ENCODE peak calls at places on chromosome 22, in seven cellular contexts. One of them, this sample, is unnamed.

GRCh38 chr22:22865311-22866072 is 22.1 kb upstream of the IGLL5 start:
- DNase-seq in fibroblast of mammary gland: no peak
- DNase-seq in A549: no peak
- DNase-seq in left lung: no peak
- DNase-seq in cardiac fibroblast: no peak
- DNase-seq in cardiac muscle cell: peak
- DNase-seq in tibial nerve: peak
- DNase-seq in this sample: no peak

GRCh38 chr22:22720724-22721261 is 76.4 kb downstream of the GGTLC2 start:
- DNase-seq in fibroblast of mammary gland: peak
- DNase-seq in A549: no peak
- DNase-seq in left lung: no peak
- DNase-seq in cardiac fibroblast: peak
- DNase-seq in cardiac muscle cell: peak
- DNase-seq in tibial nerve: no peak
- DNase-seq in this sample: no peak

GRCh38 chr22:46219650-46220049 is 30.4 kb downstream of the CDPF1 start:
- DNase-seq in fibroblast of mammary gland: no peak
- DNase-seq in A549: no peak
- DNase-seq in left lung: no peak
- DNase-seq in cardiac fibroblast: no peak
- DNase-seq in cardiac muscle cell: no peak
- DNase-seq in tibial nerve: no peak
- DNase-seq in this sample: no peak

GRCh38 chr22:39567135-39567946 is 3.2 kb upstream of the CACNA1I start:
- DNase-seq in fibroblast of mammary gland: no peak
- DNase-seq in A549: no peak
- DNase-seq in left lung: no peak
- DNase-seq in cardiac fibroblast: no peak
- DNase-seq in cardiac muscle cell: no peak
- DNase-seq in tibial nerve: no peak
- DNase-seq in this sample: no peak

GRCh38 chr22:25493794-25494193 is 70.7 kb upstream of the GRK3 start:
- DNase-seq in fibroblast of mammary gland: no peak
- DNase-seq in A549: no peak
- DNase-seq in left lung: no peak
- DNase-seq in cardiac fibroblast: no peak
- DNase-seq in cardiac muscle cell: no peak
- DNase-seq in tibial nerve: no peak
- DNase-seq in this sample: no peak

GRCh38 chr22:37244114-37244921 is at the start of gene RAC2:
- DNase-seq in fibroblast of mammary gland: peak
- DNase-seq in A549: no peak
- DNase-seq in left lung: peak
- DNase-seq in cardiac fibroblast: peak
- DNase-seq in cardiac muscle cell: peak
- DNase-seq in tibial nerve: peak
- DNase-seq in this sample: peak

GRCh38 chr22:33835196-33835788 is 85.0 kb downstream of the LARGE1 start:
- DNase-seq in fibroblast of mammary gland: no peak
- DNase-seq in A549: no peak
- DNase-seq in left lung: no peak
- DNase-seq in cardiac fibroblast: no peak
- DNase-seq in cardiac muscle cell: no peak
- DNase-seq in tibial nerve: no peak
- DNase-seq in this sample: no peak

GRCh38 chr22:41445171-41446056 is 1.2 kb downstream of the TOB2 start:
- DNase-seq in fibroblast of mammary gland: no peak
- DNase-seq in A549: peak
- DNase-seq in left lung: no peak
- DNase-seq in cardiac fibroblast: no peak
- DNase-seq in cardiac muscle cell: no peak
- DNase-seq in tibial nerve: no peak
- DNase-seq in this sample: peak

GRCh38 chr22:23742505-23743264 is 8.2 kb downstream of the ZNF70 start:
- DNase-seq in fibroblast of mammary gland: no peak
- DNase-seq in A549: no peak
- DNase-seq in left lung: no peak
- DNase-seq in cardiac fibroblast: no peak
- DNase-seq in cardiac muscle cell: no peak
- DNase-seq in tibial nerve: no peak
- DNase-seq in this sample: no peak

GRCh38 chr22:43533131-43533530 is 121.3 kb downstream of the MPPED1 start:
- DNase-seq in fibroblast of mammary gland: no peak
- DNase-seq in A549: no peak
- DNase-seq in left lung: peak
- DNase-seq in cardiac fibroblast: no peak
- DNase-seq in cardiac muscle cell: no peak
- DNase-seq in tibial nerve: no peak
- DNase-seq in this sample: no peak

GRCh38 chr22:33697640-33698039 is 222.6 kb downstream of the LARGE1 start:
- DNase-seq in fibroblast of mammary gland: peak
- DNase-seq in A549: no peak
- DNase-seq in left lung: no peak
- DNase-seq in cardiac fibroblast: no peak
- DNase-seq in cardiac muscle cell: no peak
- DNase-seq in tibial nerve: no peak
- DNase-seq in this sample: peak

GRCh38 chr22:38240734-38241252 is 32.0 kb downstream of the TMEM184B start:
- DNase-seq in fibroblast of mammary gland: peak
- DNase-seq in A549: peak
- DNase-seq in left lung: no peak
- DNase-seq in cardiac fibroblast: peak
- DNase-seq in cardiac muscle cell: peak
- DNase-seq in tibial nerve: no peak
- DNase-seq in this sample: peak

GRCh38 chr22:25754527-25755202 is 12.7 kb downstream of the MYO18B start:
- DNase-seq in fibroblast of mammary gland: peak
- DNase-seq in A549: peak
- DNase-seq in left lung: no peak
- DNase-seq in cardiac fibroblast: peak
- DNase-seq in cardiac muscle cell: peak
- DNase-seq in tibial nerve: no peak
- DNase-seq in this sample: peak

GRCh38 chr22:22702159-22702873 is 57.9 kb downstream of the GGTLC2 start:
- DNase-seq in fibroblast of mammary gland: peak
- DNase-seq in A549: no peak
- DNase-seq in left lung: no peak
- DNase-seq in cardiac fibroblast: no peak
- DNase-seq in cardiac muscle cell: no peak
- DNase-seq in tibial nerve: no peak
- DNase-seq in this sample: no peak

GRCh38 chr22:23119492-23120414 is 22.0 kb downstream of the RSPH14 start:
- DNase-seq in fibroblast of mammary gland: no peak
- DNase-seq in A549: no peak
- DNase-seq in left lung: no peak
- DNase-seq in cardiac fibroblast: no peak
- DNase-seq in cardiac muscle cell: no peak
- DNase-seq in tibial nerve: no peak
- DNase-seq in this sample: no peak

GRCh38 chr22:42145175-42145574 is 14.6 kb upstream of the CYP2D6 start:
- DNase-seq in fibroblast of mammary gland: no peak
- DNase-seq in A549: no peak
- DNase-seq in left lung: no peak
- DNase-seq in cardiac fibroblast: no peak
- DNase-seq in cardiac muscle cell: no peak
- DNase-seq in tibial nerve: no peak
- DNase-seq in this sample: no peak

GRCh38 chr22:21778705-21779363 is 43.2 kb upstream of the YPEL1 start:
- DNase-seq in fibroblast of mammary gland: peak
- DNase-seq in A549: no peak
- DNase-seq in left lung: no peak
- DNase-seq in cardiac fibroblast: peak
- DNase-seq in cardiac muscle cell: peak
- DNase-seq in tibial nerve: no peak
- DNase-seq in this sample: peak

GRCh38 chr22:41821449-41822030 is 11.4 kb upstream of the SREBF2 start:
- DNase-seq in fibroblast of mammary gland: no peak
- DNase-seq in A549: no peak
- DNase-seq in left lung: no peak
- DNase-seq in cardiac fibroblast: no peak
- DNase-seq in cardiac muscle cell: no peak
- DNase-seq in tibial nerve: no peak
- DNase-seq in this sample: no peak

GRCh38 chr22:46114518-46115387 is 35.6 kb upstream of the PPARA start:
- DNase-seq in fibroblast of mammary gland: peak
- DNase-seq in A549: no peak
- DNase-seq in left lung: no peak
- DNase-seq in cardiac fibroblast: no peak
- DNase-seq in cardiac muscle cell: no peak
- DNase-seq in tibial nerve: no peak
- DNase-seq in this sample: no peak

GRCh38 chr22:47724751-47725150 is 962.3 kb downstream of the TBC1D22A start:
- DNase-seq in fibroblast of mammary gland: no peak
- DNase-seq in A549: no peak
- DNase-seq in left lung: no peak
- DNase-seq in cardiac fibroblast: no peak
- DNase-seq in cardiac muscle cell: no peak
- DNase-seq in tibial nerve: no peak
- DNase-seq in this sample: no peak

GRCh38 chr22:36194971-36195370 is 6.6 kb downstream of the APOL4 start:
- DNase-seq in fibroblast of mammary gland: peak
- DNase-seq in A549: peak
- DNase-seq in left lung: peak
- DNase-seq in cardiac fibroblast: peak
- DNase-seq in cardiac muscle cell: peak
- DNase-seq in tibial nerve: peak
- DNase-seq in this sample: peak
- TF ChIP-seq CTCF in fibroblast of mammary gland: peak
- TF ChIP-seq CTCF in A549: peak
- TF ChIP-seq CTCF in left lung: peak
- TF ChIP-seq CTCF in cardiac fibroblast: peak
- TF ChIP-seq CTCF in cardiac muscle cell: peak
- TF ChIP-seq CTCF in tibial nerve: peak
- TF ChIP-seq CTCF in this sample: peak

GRCh38 chr22:20764053-20764720 is 9.7 kb upstream of the SERPIND1 start:
- DNase-seq in fibroblast of mammary gland: peak
- DNase-seq in A549: no peak
- DNase-seq in left lung: no peak
- DNase-seq in cardiac fibroblast: no peak
- DNase-seq in cardiac muscle cell: no peak
- DNase-seq in tibial nerve: no peak
- DNase-seq in this sample: no peak

GRCh38 chr22:20763630-20764029 is 10.3 kb upstream of the SERPIND1 start:
- DNase-seq in fibroblast of mammary gland: peak
- DNase-seq in A549: no peak
- DNase-seq in left lung: no peak
- DNase-seq in cardiac fibroblast: no peak
- DNase-seq in cardiac muscle cell: no peak
- DNase-seq in tibial nerve: peak
- DNase-seq in this sample: no peak

GRCh38 chr22:20762233-20762796 is 11.6 kb upstream of the SERPIND1 start:
- DNase-seq in fibroblast of mammary gland: no peak
- DNase-seq in A549: no peak
- DNase-seq in left lung: peak
- DNase-seq in cardiac fibroblast: no peak
- DNase-seq in cardiac muscle cell: no peak
- DNase-seq in tibial nerve: no peak
- DNase-seq in this sample: no peak

GRCh38 chr22:20760084-20760483 is 13.8 kb upstream of the SERPIND1 start:
- DNase-seq in fibroblast of mammary gland: no peak
- DNase-seq in A549: no peak
- DNase-seq in left lung: no peak
- DNase-seq in cardiac fibroblast: no peak
- DNase-seq in cardiac muscle cell: no peak
- DNase-seq in tibial nerve: no peak
- DNase-seq in this sample: no peak

GRCh38 chr22:20761536-20761935 is 12.4 kb upstream of the SERPIND1 start:
- DNase-seq in fibroblast of mammary gland: no peak
- DNase-seq in A549: no peak
- DNase-seq in left lung: no peak
- DNase-seq in cardiac fibroblast: no peak
- DNase-seq in cardiac muscle cell: no peak
- DNase-seq in tibial nerve: no peak
- DNase-seq in this sample: no peak
- H3K4me3 ChIP-seq in fibroblast of mammary gland: no peak
- H3K4me3 ChIP-seq in A549: no peak
- H3K4me3 ChIP-seq in left lung: no peak
- H3K4me3 ChIP-seq in cardiac fibroblast: no peak
- H3K4me3 ChIP-seq in cardiac muscle cell: no peak
- H3K4me3 ChIP-seq in tibial nerve: no peak
- H3K4me3 ChIP-seq in this sample: no peak

GRCh38 chr22:27032121-27032761 is 374.9 kb downstream of the MIAT start:
- DNase-seq in fibroblast of mammary gland: no peak
- DNase-seq in A549: no peak
- DNase-seq in left lung: no peak
- DNase-seq in cardiac fibroblast: no peak
- DNase-seq in cardiac muscle cell: peak
- DNase-seq in tibial nerve: no peak
- DNase-seq in this sample: peak
- TF ChIP-seq CTCF in fibroblast of mammary gland: peak
- TF ChIP-seq CTCF in A549: no peak
- TF ChIP-seq CTCF in left lung: no peak
- TF ChIP-seq CTCF in cardiac fibroblast: peak
- TF ChIP-seq CTCF in cardiac muscle cell: peak
- TF ChIP-seq CTCF in tibial nerve: no peak
- TF ChIP-seq CTCF in this sample: peak

DNA sequence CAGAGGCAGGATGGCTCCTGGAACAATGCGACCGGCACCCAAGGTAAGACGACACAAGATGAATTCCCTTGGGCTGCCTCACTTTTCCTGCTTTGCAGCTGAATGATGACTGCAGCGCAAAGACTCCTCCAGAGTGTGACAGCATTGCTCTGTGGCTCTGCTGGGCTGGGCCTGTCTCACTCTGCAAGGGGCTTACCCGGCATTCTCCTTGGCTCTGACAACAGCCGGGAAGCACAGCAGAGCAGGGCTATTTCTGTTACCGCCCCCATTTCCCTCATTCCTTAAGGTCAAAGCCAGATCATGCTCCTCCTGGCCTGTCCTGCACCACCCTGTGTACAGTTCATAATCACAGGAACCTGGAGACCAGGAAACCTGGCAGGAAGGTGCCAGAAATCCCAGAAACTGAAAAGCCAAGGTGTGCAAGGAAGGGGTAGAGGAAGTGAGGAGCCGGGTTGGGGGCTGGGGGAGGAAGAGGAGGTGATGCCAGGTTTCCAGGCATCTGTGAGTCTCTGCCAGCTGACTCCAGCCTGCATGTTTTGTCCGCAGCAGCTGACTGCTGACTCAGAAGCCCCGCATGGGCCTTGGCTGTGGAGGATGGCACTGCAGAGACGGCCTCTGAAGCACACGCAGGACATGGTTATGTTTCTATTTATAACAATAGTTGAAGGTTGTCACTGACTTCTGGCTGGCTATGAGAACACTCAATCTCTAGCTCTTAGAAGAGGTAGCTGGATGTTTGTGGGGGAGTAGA is 113.6 kb downstream of the MICAL3 start:
- DNase-seq in fibroblast of mammary gland: peak
- DNase-seq in A549: peak
- DNase-seq in left lung: peak
- DNase-seq in cardiac fibroblast: peak
- DNase-seq in cardiac muscle cell: peak
- DNase-seq in tibial nerve: peak
- DNase-seq in this sample: peak
- H3K4me3 ChIP-seq in fibroblast of mammary gland: no peak
- H3K4me3 ChIP-seq in A549: no peak
- H3K4me3 ChIP-seq in left lung: no peak
- H3K4me3 ChIP-seq in cardiac fibroblast: no peak
- H3K4me3 ChIP-seq in cardiac muscle cell: peak
- H3K4me3 ChIP-seq in tibial nerve: no peak
- H3K4me3 ChIP-seq in this sample: no peak

GRCh38 chr22:49779226-49779625 is 48.4 kb downstream of the BRD1 start:
- DNase-seq in fibroblast of mammary gland: no peak
- DNase-seq in A549: no peak
- DNase-seq in left lung: no peak
- DNase-seq in cardiac fibroblast: no peak
- DNase-seq in cardiac muscle cell: no peak
- DNase-seq in tibial nerve: no peak
- DNase-seq in this sample: no peak
- TF ChIP-seq CTCF in fibroblast of mammary gland: no peak
- TF ChIP-seq CTCF in A549: no peak
- TF ChIP-seq CTCF in left lung: no peak
- TF ChIP-seq CTCF in cardiac fibroblast: no peak
- TF ChIP-seq CTCF in cardiac muscle cell: no peak
- TF ChIP-seq CTCF in tibial nerve: no peak
- TF ChIP-seq CTCF in this sample: no peak